ENCODE peak calls at places on chromosomes 5 and 9, in five cellular contexts. C is fibroblast of lung, Z is GM23248, T is endothelial cell of umbilical vein, Q is PC-9. O is an unnamed sample.

GRCh38 chr9:92657296-92658094 is 12.4 kb downstream of the IPPK start:
- DNase-seq in C (no peak), Z (peak; percentile 36), T (no peak), Q (no peak), O (no peak)

GRCh38 chr5:142753114-142753764 is 16.9 kb upstream of the ARHGAP26 start:
- DNase-seq in C (no peak), Z (peak; percentile 43), T (peak; percentile 36), Q (peak; percentile 77), O (no peak)

GRCh38 chr9:114652776-114653555 is 4.6 kb downstream of the TEX53 start:
- DNase-seq in C (no peak), Z (peak; percentile 86), T (no peak), Q (no peak), O (no peak)

GRCh38 chr9:77518688-77519087 is 129.4 kb downstream of the GNA14 start:
- DNase-seq in C (no peak), Z (no peak), T (no peak), Q (no peak), O (no peak)

GRCh38 chr9:34375901-34376595 is 650 bp downstream of the MYORG start:
- DNase-seq in C (no peak), Z (peak; percentile 22), T (peak; percentile 42), Q (peak; percentile 45), O (no peak)

GRCh38 chr5:170143091-170143490 is 37.4 kb downstream of the FOXI1 start:
- DNase-seq in C (no peak), Z (no peak), T (no peak), Q (no peak), O (no peak)

GRCh38 chr5:92560698-92561361 is 1020.2 kb downstream of the NR2F1-AS1 start:
- DNase-seq in C (peak; percentile 60), Z (peak; percentile 82), T (no peak), Q (no peak), O (no peak)

GRCh38 chr9:70229579-70229978 is 29.2 kb upstream of the SMC5 start:
- DNase-seq in C (peak; percentile 66), Z (peak; percentile 69), T (peak; percentile 19), Q (no peak), O (no peak)

GRCh38 chr9:132752877-132753592 is 82.8 kb downstream of the GTF3C4 start:
- DNase-seq in C (no peak), Z (no peak), T (no peak), Q (no peak), O (no peak)

GRCh38 chr5:133287500-133287899 is 235.7 kb downstream of the HSPA4 start:
- DNase-seq in C (peak; percentile 31), Z (peak; percentile 28), T (peak; percentile 52), Q (no peak), O (peak; percentile 15)

GRCh38 chr5:164962302-164962961 is 1457.0 kb downstream of the MAT2B start:
- DNase-seq in C (no peak), Z (no peak), T (no peak), Q (no peak), O (no peak)

GRCh38 chr5:81005708-81006107 is 45.5 kb downstream of the RASGRF2 start:
- DNase-seq in C (no peak), Z (no peak), T (no peak), Q (no peak), O (no peak)

GRCh38 chr5:134656690-134657089 is 8.1 kb downstream of the SEC24A start:
- DNase-seq in C (no peak), Z (no peak), T (no peak), Q (no peak), O (no peak)

GRCh38 chr5:14913141-14913540 is 41.6 kb upstream of the ANKH start:
- DNase-seq in C (no peak), Z (no peak), T (no peak), Q (peak; percentile 6), O (no peak)

GRCh38 chr9:28365736-28366135 is 792.5 kb upstream of the C9orf72 start:
- DNase-seq in C (no peak), Z (peak; percentile 39), T (no peak), Q (no peak), O (no peak)

GRCh38 chr5:157354825-157355224 is 88.9 kb downstream of the CYFIP2 start:
- DNase-seq in C (no peak), Z (no peak), T (no peak), Q (no peak), O (no peak)

GRCh38 chr9:18658764-18659705 is 185.1 kb downstream of the ADAMTSL1 start:
- DNase-seq in C (peak; percentile 49), Z (peak; percentile 79), T (peak; percentile 71), Q (no peak), O (no peak)

GRCh38 chr9:106893088-106893487 is 30.1 kb downstream of the ZNF462 start:
- DNase-seq in C (peak; percentile 61), Z (peak; percentile 80), T (peak; percentile 66), Q (peak; percentile 78), O (no peak)

GRCh38 chr5:146130440-146131045 is 25.2 kb upstream of the PLAC8L1 start:
- DNase-seq in C (peak; percentile 65), Z (peak; percentile 66), T (peak; percentile 28), Q (no peak), O (no peak)

GRCh38 chr5:169649486-169649885 is 12.4 kb downstream of the DOCK2 start:
- DNase-seq in C (no peak), Z (peak; percentile 28), T (no peak), Q (no peak), O (no peak)

GRCh38 chr5:39779836-39780235 is 355.1 kb upstream of the DAB2 start:
- DNase-seq in C (no peak), Z (peak; percentile 30), T (peak; percentile 6), Q (no peak), O (no peak)

GRCh38 chr5:154865466-154866184 is 7.2 kb downstream of the CNOT8 start:
- DNase-seq in C (no peak), Z (no peak), T (no peak), Q (no peak), O (no peak)

GRCh38 chr5:67257063-67257462 is 60.5 kb upstream of the CD180 start:
- DNase-seq in C (no peak), Z (no peak), T (no peak), Q (no peak), O (no peak)

GRCh38 chr5:17223375-17224185 is 6.1 kb downstream of the BASP1 start:
- DNase-seq in C (no peak), Z (no peak), T (no peak), Q (no peak), O (no peak)

GRCh38 chr5:43242196-43242595 is 50.2 kb downstream of the NIM1K start:
- DNase-seq in C (no peak), Z (no peak), T (no peak), Q (no peak), O (no peak)

GRCh38 chr5:132254321-132254977 is 3.0 kb upstream of the PDLIM4 start:
- DNase-seq in C (no peak), Z (no peak), T (no peak), Q (no peak), O (no peak)

DNA sequence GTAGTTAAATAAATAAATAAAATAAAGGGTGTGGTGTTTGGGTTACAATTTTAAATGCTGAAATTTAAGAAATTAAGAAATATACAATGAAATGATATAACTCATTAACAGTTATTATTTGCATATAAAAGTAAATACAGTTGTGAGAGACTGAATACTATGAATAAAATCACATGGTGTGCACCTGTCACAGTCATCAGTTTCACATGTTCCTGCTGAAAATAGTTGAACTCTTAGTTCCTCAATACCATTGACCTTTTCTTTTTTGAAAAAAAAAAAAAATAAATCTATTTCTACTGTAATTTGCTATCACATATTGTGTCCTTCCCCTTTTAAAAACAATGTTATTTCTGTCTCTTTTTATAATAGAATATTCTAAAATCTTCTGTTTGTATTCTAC is 130.9 kb upstream of the CHD1 start:
- DNase-seq in C (no peak), Z (no peak), T (no peak), Q (no peak), O (no peak)
- H2AFZ ChIP-seq in C (no peak overlapping the region), Z (peak overlapping the region; percentile 71), T (no peak overlapping the region), Q (no peak overlapping the region), O (no peak overlapping the region)

GRCh38 chr5:149357370-149358293 is at the start of gene PCYOX1L:
- DNase-seq in C (peak; percentile 92), Z (peak; percentile 98), T (peak; percentile 95), Q (peak; percentile 88), O (peak; percentile 63)
- TF ChIP-seq EZH2 in C (no peak), Z (no peak), T (no peak), Q (no peak), O (no peak)

GRCh38 chr9:111152614-111153013 is 114.3 kb upstream of the LPAR1 start:
- DNase-seq in C (no peak), Z (no peak), T (no peak), Q (no peak), O (no peak)

GRCh38 chr9:111147021-111147420 is 108.8 kb upstream of the LPAR1 start:
- DNase-seq in C (no peak), Z (no peak), T (no peak), Q (no peak), O (no peak)

GRCh38 chr9:111150241-111150640 is 112.0 kb upstream of the LPAR1 start:
- DNase-seq in C (no peak), Z (no peak), T (no peak), Q (no peak), O (no peak)

GRCh38 chr9:111148994-111149759 is 110.9 kb upstream of the LPAR1 start:
- DNase-seq in C (no peak), Z (peak; percentile 45), T (no peak), Q (no peak), O (no peak)

GRCh38 chr9:111148390-111148993 is 110.2 kb upstream of the LPAR1 start:
- DNase-seq in C (peak; percentile 42), Z (peak; percentile 52), T (no peak), Q (no peak), O (no peak)
- H3K27ac ChIP-seq in C (no peak overlapping the region), Z (peak overlapping the region; percentile 23), T (no peak overlapping the region), Q (no peak overlapping the region), O (no peak overlapping the region)

GRCh38 chr5:57690724-57691123 is 208.1 kb upstream of the ACTBL2 start:
- DNase-seq in C (no peak), Z (no peak), T (no peak), Q (peak; percentile 5), O (no peak)

GRCh38 chr5:57695179-57695578 is 212.6 kb upstream of the ACTBL2 start:
- DNase-seq in C (no peak), Z (no peak), T (no peak), Q (no peak), O (no peak)

GRCh38 chr5:57692582-57693487 is 210.2 kb upstream of the ACTBL2 start:
- DNase-seq in C (peak; percentile 96), Z (peak; percentile 97), T (peak; percentile 90), Q (peak; percentile 86), O (peak; percentile 91)

GRCh38 chr5:57696005-57696755 is 213.6 kb upstream of the ACTBL2 start:
- DNase-seq in C (peak; percentile 37), Z (peak; percentile 4), T (peak; percentile 24), Q (peak; percentile 26), O (no peak)

DNA sequence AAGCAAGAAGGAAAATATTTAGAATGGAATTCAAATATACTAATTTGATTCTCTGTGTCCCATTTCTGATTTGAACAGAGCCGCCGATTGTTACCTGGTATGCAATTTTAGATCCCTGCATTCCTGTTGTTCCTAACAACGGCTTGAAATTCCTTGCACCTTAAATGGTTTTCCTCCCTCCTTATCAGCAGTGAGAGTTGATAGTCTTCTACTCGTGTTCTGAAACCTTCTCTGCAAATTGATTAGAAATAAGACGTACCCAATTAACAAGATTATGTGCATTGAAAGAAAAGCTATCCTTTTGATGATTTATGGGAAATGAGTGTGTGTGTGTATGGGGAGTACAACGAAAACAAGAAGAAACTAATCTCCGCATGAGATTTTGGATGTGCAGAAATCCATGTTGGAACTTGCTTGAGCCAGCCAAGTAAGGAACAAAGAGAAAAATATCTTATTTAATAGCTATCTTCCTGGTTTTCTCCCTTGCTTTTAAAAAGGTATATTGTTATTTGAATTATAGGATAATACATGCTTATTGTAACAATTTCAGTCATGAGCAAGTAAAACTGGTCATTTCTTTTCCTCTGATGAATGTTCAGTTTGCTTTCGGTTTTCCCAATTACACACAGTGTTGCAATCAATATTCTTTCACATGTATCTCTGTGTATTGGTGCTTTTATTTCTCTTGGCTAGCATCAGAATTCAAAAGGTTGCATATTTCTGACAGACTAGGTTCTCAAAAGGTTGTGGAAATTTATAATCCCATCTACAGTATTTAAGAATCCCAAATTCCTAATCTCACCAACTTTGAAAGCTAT is 211.1 kb upstream of the ACTBL2 start:
- DNase-seq in C (peak; percentile 60), Z (peak; percentile 51), T (no peak), Q (no peak), O (no peak)
- H2AFZ ChIP-seq in C (no peak overlapping the region), Z (peak overlapping the region; percentile 23), T (peak overlapping the region; percentile 58), Q (peak overlapping the region; percentile 71), O (peak overlapping the region; percentile 78)